ENCODE peak calls at places on chromosomes 2 and 18, in ten cellular contexts. D, U, V, F, A, Y, K, O, T and W are unnamed samples.

GRCh38 chr2:1739961-1740713 is 4.2 kb downstream of the PXDN start:
- DNase-seq in D (no peak), U (no peak), V (no peak), F (no peak), A (no peak), Y (no peak), K (peak; percentile 55), O (no peak), T (no peak), W (no peak)

GRCh38 chr2:45771251-45771650 is 119.8 kb downstream of the PRKCE start:
- DNase-seq in D (no peak), U (peak; percentile 30), V (peak; percentile 58), F (no peak), A (no peak), Y (no peak), K (no peak), O (no peak), T (no peak), W (peak; percentile 73)

GRCh38 chr2:212428685-212429480 is 109.7 kb downstream of the ERBB4 start:
- DNase-seq in D (no peak), U (no peak), V (no peak), F (no peak), A (no peak), Y (no peak), K (no peak), O (no peak), T (no peak), W (peak; percentile 82)

GRCh38 chr2:19706332-19706731 is 195.5 kb downstream of the TTC32 start:
- DNase-seq in D (no peak), U (no peak), V (peak; percentile 21), F (no peak), A (no peak), Y (no peak), K (no peak), O (no peak), T (no peak), W (no peak)

GRCh38 chr2:181988154-181988924 is 2.7 kb downstream of the PPP1R1C start:
- DNase-seq in D (no peak), U (no peak), V (no peak), F (no peak), A (no peak), Y (no peak), K (no peak), O (no peak), T (no peak), W (no peak)

GRCh38 chr2:134241911-134242310 is 12.0 kb upstream of the MGAT5 start:
- DNase-seq in D (no peak), U (no peak), V (no peak), F (no peak), A (no peak), Y (no peak), K (no peak), O (no peak), T (no peak), W (no peak)

GRCh38 chr2:8511868-8512612 is 169.8 kb upstream of the ID2 start:
- DNase-seq in D (no peak), U (no peak), V (peak; percentile 89), F (no peak), A (no peak), Y (no peak), K (peak; percentile 60), O (peak; percentile 47), T (no peak), W (no peak)

GRCh38 chr2:196597531-196597930 is 42.0 kb upstream of the CCDC150 start:
- DNase-seq in D (no peak), U (no peak), V (peak; percentile 46), F (no peak), A (no peak), Y (no peak), K (no peak), O (no peak), T (no peak), W (no peak)

GRCh38 chr18:75369026-75369425 is 58.5 kb downstream of the SMIM21 start:
- DNase-seq in D (no peak), U (no peak), V (no peak), F (no peak), A (no peak), Y (no peak), K (no peak), O (no peak), T (no peak), W (no peak)

GRCh38 chr2:145075454-145076062 is 555.6 kb upstream of the ZEB2 start:
- DNase-seq in D (no peak), U (no peak), V (no peak), F (no peak), A (no peak), Y (no peak), K (no peak), O (no peak), T (no peak), W (no peak)

GRCh38 chr2:27766287-27766661 is 5.2 kb upstream of the MRPL33 start:
- DNase-seq in D (no peak), U (no peak), V (no peak), F (no peak), A (no peak), Y (no peak), K (no peak), O (no peak), T (no peak), W (no peak)

GRCh38 chr2:150729495-150729955 is 242.1 kb upstream of the RND3 start:
- DNase-seq in D (no peak), U (no peak), V (peak; percentile 66), F (no peak), A (no peak), Y (no peak), K (peak; percentile 3), O (no peak), T (no peak), W (no peak)

GRCh38 chr2:168577885-168578284 is 121.8 kb downstream of the CERS6 start:
- DNase-seq in D (no peak), U (no peak), V (peak; percentile 57), F (no peak), A (no peak), Y (no peak), K (no peak), O (peak; percentile 12), T (no peak), W (no peak)

GRCh38 chr2:231323316-231323715 is 72.2 kb upstream of the B3GNT7 start:
- DNase-seq in D (no peak), U (no peak), V (no peak), F (no peak), A (no peak), Y (no peak), K (no peak), O (no peak), T (no peak), W (no peak)

GRCh38 chr2:234146087-234146826 is 95.8 kb downstream of the SPP2 start:
- DNase-seq in D (no peak), U (no peak), V (peak; percentile 85), F (no peak), A (no peak), Y (no peak), K (peak; percentile 78), O (peak; percentile 74), T (no peak), W (no peak)

GRCh38 chr2:96556441-96557330 is 20.1 kb downstream of the ARID5A start:
- DNase-seq in D (no peak), U (no peak), V (peak; percentile 91), F (no peak), A (no peak), Y (peak; percentile 99), K (peak; percentile 48), O (no peak), T (peak; percentile 71), W (no peak)

GRCh38 chr2:10922307-10923006 is 10.7 kb downstream of the KCNF1 start:
- DNase-seq in D (no peak), U (no peak), V (no peak), F (no peak), A (no peak), Y (no peak), K (no peak), O (no peak), T (no peak), W (no peak)

GRCh38 chr2:51213826-51214225 is 181.9 kb upstream of the NRXN1 start:
- DNase-seq in D (no peak), U (no peak), V (no peak), F (no peak), A (no peak), Y (no peak), K (no peak), O (no peak), T (no peak), W (no peak)

GRCh38 chr2:224973112-224974016 is 68.9 kb downstream of the DOCK10 start:
- DNase-seq in D (no peak), U (no peak), V (peak; percentile 50), F (no peak), A (no peak), Y (no peak), K (no peak), O (no peak), T (no peak), W (no peak)

GRCh38 chr18:11989174-11989573 is 7.9 kb downstream of the IMPA2 start:
- DNase-seq in D (no peak), U (no peak), V (no peak), F (no peak), A (no peak), Y (no peak), K (no peak), O (no peak), T (no peak), W (no peak)

GRCh38 chr2:216792222-216793001 is 67.5 kb downstream of the TNP1 start:
- DNase-seq in D (peak; percentile 36), U (no peak), V (peak; percentile 84), F (no peak), A (no peak), Y (no peak), K (no peak), O (peak; percentile 44), T (no peak), W (peak; percentile 62)

GRCh38 chr2:174693344-174693743 is 70.9 kb downstream of the CHRNA1 start:
- DNase-seq in D (no peak), U (no peak), V (no peak), F (no peak), A (no peak), Y (no peak), K (no peak), O (no peak), T (no peak), W (peak; percentile 79)

GRCh38 chr18:47260138-47260923 is 8.9 kb upstream of the SKOR2 start:
- DNase-seq in D (no peak), U (no peak), V (peak; percentile 61), F (no peak), A (no peak), Y (no peak), K (peak; percentile 79), O (peak; percentile 7), T (no peak), W (peak; percentile 93)

GRCh38 chr2:124810132-124810531 is 785.0 kb downstream of the CNTNAP5 start:
- DNase-seq in D (no peak), U (no peak), V (no peak), F (no peak), A (no peak), Y (no peak), K (no peak), O (no peak), T (no peak), W (peak; percentile 77)

GRCh38 chr2:235573331-235574221 is 79.7 kb downstream of the AGAP1 start:
- DNase-seq in D (no peak), U (no peak), V (no peak), F (no peak), A (no peak), Y (no peak), K (no peak), O (no peak), T (no peak), W (peak; percentile 39)

GRCh38 chr2:17972991-17973390 is 94.5 kb downstream of the KCNS3 start:
- DNase-seq in D (no peak), U (no peak), V (no peak), F (no peak), A (no peak), Y (no peak), K (no peak), O (no peak), T (no peak), W (no peak)